ENCODE peak calls at places on chromosomes 2 and 18, in seven cellular contexts. X is coronary artery; M is left lung; I is naive thymus-derived CD4-positive, alpha-beta T cell; F is CD8-positive, alpha-beta memory T cell; W is fibroblast of lung; G is colonic mucosa. O is an unnamed sample.

GRCh38 chr18:33146009-33146408 is 294.5 kb downstream of the CCDC178 start:
- DNase-seq in F (no peak), X (no peak), W (no peak), M (no peak), I (no peak), G (no peak), O (no peak)

GRCh38 chr2:83742117-83742782 is 716.8 kb downstream of the SUCLG1 start:
- DNase-seq in G (no peak), X (no peak), W (peak), F (no peak), I (no peak), M (no peak), O (no peak)

GRCh38 chr2:239055756-239056493 is 208.0 kb downstream of the TWIST2 start:
- DNase-seq in M (peak), G (no peak), X (no peak), I (no peak), W (peak), F (no peak), O (no peak)

GRCh38 chr2:145987797-145988196 is 1467.9 kb upstream of the ZEB2 start:
- DNase-seq in G (no peak), F (no peak), W (peak), I (no peak), X (no peak), M (no peak), O (no peak)

GRCh38 chr2:212921711-212922110 is 229.7 kb downstream of the IKZF2 start:
- DNase-seq in F (no peak), X (no peak), W (no peak), M (no peak), I (no peak), G (no peak), O (no peak)

GRCh38 chr2:3200420-3200939 is 177.1 kb downstream of the EIPR1 start:
- DNase-seq in F (no peak), G (no peak), X (no peak), M (no peak), W (peak), I (no peak), O (no peak)

GRCh38 chr2:170972508-170973224 is 43.6 kb downstream of the GORASP2 start:
- DNase-seq in W (peak), M (no peak), I (no peak), G (no peak), F (no peak), X (no peak), O (peak)

GRCh38 chr2:128303095-128303791 is 15.4 kb downstream of the HS6ST1 start:
- DNase-seq in M (peak), F (no peak), G (no peak), X (no peak), W (no peak), I (no peak), O (no peak)

GRCh38 chr2:18047896-18048657 is 169.6 kb downstream of the KCNS3 start:
- DNase-seq in I (no peak), F (no peak), W (peak), M (no peak), G (no peak), X (no peak), O (no peak)

GRCh38 chr2:159035790-159036411 is 67.5 kb downstream of the TANC1 start:
- DNase-seq in I (peak), G (peak), F (no peak), X (no peak), W (peak), M (no peak), O (peak)

GRCh38 chr2:15671842-15672815 is 80.5 kb downstream of the DDX1 start:
- DNase-seq in M (no peak), F (no peak), X (no peak), I (no peak), G (no peak), W (no peak), O (no peak)

GRCh38 chr2:3423492-3424170 is 44.1 kb downstream of the TRAPPC12 start:
- DNase-seq in I (peak), X (no peak), F (peak), G (peak), M (peak), W (peak), O (peak)

GRCh38 chr2:42928161-42928691 is 135.8 kb upstream of the HAAO start:
- DNase-seq in G (peak), X (no peak), W (no peak), F (no peak), M (no peak), I (no peak), O (no peak)

GRCh38 chr2:10163498-10164486 is 41.3 kb downstream of the RRM2 start:
- DNase-seq in M (no peak), W (peak), G (no peak), X (no peak), F (no peak), I (no peak), O (no peak)

GRCh38 chr18:62526098-62527025 is 3.5 kb downstream of the ZCCHC2 start:
- DNase-seq in X (peak), W (peak), G (peak), M (peak), I (peak), F (peak), O (peak)

DNA sequence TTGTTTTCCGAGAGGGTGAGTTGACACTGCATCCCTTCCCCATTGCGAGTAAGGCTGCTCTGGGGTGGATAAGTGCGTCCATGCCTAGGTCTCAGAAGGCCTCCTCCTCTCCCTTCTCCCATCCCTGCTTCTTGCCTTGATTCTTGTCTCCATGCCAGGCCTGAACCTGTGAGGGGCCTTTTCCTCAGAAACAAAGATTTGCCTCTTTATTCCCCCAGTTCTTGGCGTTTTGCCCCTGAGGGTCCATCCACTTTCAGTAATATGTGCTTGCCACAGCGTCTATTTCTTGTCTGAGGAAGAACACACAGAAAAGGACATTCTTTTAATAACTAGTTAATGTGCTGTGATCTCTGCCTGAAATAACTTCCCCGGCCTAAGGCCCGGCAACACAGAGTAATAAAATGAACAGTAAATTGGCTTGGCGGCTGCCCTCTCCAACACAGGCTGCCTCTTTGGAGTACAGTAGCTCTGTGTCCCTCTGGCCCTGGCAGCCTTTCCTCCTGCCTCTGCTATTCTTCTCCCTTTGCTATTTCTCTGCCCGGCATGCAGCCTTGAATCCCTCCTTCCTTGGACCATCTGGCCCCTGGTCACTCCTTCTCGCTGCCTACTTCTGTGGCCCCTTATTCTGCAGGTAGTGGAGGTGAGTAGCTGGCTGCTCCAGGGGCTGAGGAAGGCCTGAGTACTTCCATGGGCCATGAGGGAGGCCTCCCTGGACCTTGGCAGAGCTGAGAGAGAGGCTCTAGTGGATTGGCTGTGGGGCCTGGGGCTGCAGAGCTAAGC is 4.4 kb downstream of the EHD3 start:
- DNase-seq in I (no peak), G (no peak), F (no peak), M (no peak), X (peak), W (no peak), O (no peak)
- H3K27ac ChIP-seq in I (no peak), G (no peak), F (no peak), M (no peak), X (peak), W (no peak), O (no peak)

DNA sequence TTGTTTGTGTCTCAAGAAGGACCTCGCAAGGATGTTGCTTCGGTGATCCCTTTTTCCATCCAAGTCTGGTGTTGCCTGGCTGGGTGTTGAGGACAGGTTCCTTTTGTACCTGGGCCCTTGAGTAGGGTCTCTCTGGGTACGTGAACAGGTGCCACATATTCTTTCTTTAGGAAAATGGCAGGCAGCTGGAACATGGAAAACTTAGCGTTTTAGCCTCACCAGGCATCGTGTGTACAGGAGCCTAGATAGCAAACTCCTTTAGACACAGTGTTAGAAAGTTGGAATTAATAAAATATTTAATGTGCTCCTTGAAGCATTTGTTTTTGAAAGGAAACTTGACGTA is 54.3 kb upstream of the RBM44 start:
- DNase-seq in F (no peak), X (no peak), G (no peak), W (no peak), I (no peak), M (no peak), O (no peak)
- H3K27ac ChIP-seq in F (no peak), X (peak), G (peak), W (no peak), I (peak), M (peak), O (no peak)

DNA sequence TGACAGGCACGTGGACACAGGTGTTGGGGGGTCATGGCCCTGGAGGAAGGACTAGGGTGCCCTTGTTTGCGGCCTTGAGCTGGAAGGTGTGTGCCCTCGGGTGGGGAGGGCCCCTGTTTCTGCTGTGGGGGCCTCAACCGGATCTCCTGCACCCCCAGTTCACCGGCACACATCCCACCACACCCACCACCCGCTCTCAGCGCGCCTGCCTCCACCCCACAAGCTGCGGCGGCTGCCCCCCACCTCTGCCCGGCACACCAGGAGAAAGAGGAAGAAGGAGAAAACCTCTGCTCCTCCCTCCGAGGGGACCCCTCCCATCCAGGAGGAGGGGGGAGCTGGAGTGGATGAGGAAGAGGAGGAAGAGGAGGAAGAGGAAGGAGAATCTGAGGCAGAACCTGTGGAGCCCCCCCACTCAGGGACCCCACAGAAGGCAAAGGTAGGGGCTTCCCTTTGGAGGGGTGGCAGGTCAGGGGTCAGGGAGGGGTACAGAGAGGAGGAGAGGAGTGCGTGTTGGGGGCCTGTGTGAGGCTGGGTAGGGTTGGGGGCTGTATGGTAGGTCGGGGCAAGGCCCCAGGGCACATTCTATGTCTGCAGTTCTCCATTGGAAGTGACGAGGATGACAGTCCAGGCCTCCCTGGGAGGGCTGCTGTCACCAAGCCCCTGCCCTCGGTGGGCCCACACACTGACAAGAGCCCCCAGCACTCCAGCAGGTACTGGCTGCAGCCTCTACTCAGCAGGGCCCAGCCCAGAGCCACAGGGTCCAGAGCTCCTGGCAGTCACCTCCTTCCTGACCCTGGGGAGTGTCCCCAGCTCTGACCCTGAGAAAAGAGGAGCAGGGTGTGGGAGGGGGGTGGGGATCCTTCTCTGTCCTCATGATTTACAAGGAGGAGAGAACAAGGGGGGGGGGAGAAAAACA is 1.8 kb downstream of the SLC4A3 start:
- DNase-seq in W (no peak), I (no peak), X (no peak), F (no peak), M (peak), G (no peak), O (no peak)
- H3K27ac ChIP-seq in W (no peak), I (no peak), X (no peak), F (no peak), M (no peak), G (no peak), O (no peak)

DNA sequence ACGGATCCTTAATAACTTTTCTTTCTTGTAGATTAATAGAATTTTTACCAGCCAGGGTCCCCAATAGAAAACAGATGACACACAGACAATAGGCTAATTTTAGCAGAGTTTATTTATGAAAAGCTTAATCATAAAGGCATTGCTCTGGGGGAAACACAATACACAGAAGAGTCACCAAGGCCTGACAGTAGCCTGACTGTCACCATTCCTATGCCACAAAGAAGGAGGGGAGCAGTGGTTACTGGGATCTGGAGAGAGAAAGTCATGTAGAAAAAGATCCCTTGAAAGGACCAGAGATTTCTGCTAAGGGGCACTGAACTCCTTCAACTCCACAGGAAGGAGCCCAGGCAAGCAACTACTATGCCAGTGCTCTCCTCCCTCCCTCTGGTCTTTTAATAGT is 139.5 kb downstream of the METTL4 start:
- DNase-seq in M (no peak), G (no peak), I (no peak), X (no peak), W (no peak), F (no peak), O (no peak)
- H3K27ac ChIP-seq in M (no peak), G (no peak), I (no peak), X (no peak), W (no peak), F (no peak), O (no peak)

GRCh38 chr2:179594268-179595112 is 266.9 kb downstream of the ZNF385B start:
- DNase-seq in G (no peak), X (no peak), I (no peak), M (no peak), W (peak), F (no peak), O (no peak)

GRCh38 chr2:179593323-179593722 is 268.1 kb downstream of the ZNF385B start:
- DNase-seq in G (no peak), M (no peak), I (no peak), F (no peak), X (no peak), W (no peak), O (no peak)

GRCh38 chr2:179592167-179592936 is 269.1 kb downstream of the ZNF385B start:
- DNase-seq in M (no peak), F (no peak), G (no peak), X (no peak), I (no peak), W (peak), O (no peak)

GRCh38 chr2:179588486-179589145 is 272.8 kb downstream of the ZNF385B start:
- DNase-seq in M (no peak), F (no peak), W (peak), G (no peak), I (no peak), X (no peak), O (no peak)

DNA sequence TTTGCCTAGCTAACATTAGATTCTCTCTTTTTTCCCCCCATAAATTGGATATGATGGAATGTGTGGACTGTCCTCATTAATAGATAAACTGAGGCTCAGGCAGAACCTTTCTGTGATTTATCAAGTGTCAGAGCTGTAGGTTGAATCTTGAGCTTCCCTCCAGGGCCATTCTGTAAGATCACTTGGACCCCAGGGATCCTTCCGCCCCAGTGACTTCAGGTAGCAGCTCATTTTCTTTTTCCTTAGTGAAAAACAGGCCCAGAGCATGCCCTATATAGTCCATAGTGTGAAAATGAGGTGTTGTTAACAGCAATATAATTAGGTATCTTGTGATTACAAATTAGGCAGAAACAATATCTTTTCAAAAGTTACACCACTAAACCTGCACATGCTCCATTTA is 269.7 kb downstream of the ZNF385B start:
- DNase-seq in G (no peak), I (no peak), W (no peak), X (no peak), M (no peak), F (no peak), O (no peak)
- H3K27ac ChIP-seq in G (no peak), I (no peak), W (no peak), X (no peak), M (no peak), F (no peak), O (no peak)

GRCh38 chr2:126664234-126664633 is 8.3 kb downstream of the GYPC start:
- DNase-seq in F (peak), M (no peak), I (peak), X (no peak), G (no peak), W (no peak), O (no peak)

GRCh38 chr2:126665483-126665882 is 9.5 kb downstream of the GYPC start:
- DNase-seq in M (no peak), G (no peak), F (no peak), I (no peak), X (no peak), W (no peak), O (no peak)

GRCh38 chr2:126666003-126666402 is 10.0 kb downstream of the GYPC start:
- DNase-seq in I (no peak), X (no peak), F (no peak), G (no peak), W (no peak), M (no peak), O (no peak)

GRCh38 chr2:126663184-126663963 is 7.4 kb downstream of the GYPC start:
- DNase-seq in W (no peak), F (no peak), G (no peak), I (no peak), X (no peak), M (no peak), O (no peak)

DNA sequence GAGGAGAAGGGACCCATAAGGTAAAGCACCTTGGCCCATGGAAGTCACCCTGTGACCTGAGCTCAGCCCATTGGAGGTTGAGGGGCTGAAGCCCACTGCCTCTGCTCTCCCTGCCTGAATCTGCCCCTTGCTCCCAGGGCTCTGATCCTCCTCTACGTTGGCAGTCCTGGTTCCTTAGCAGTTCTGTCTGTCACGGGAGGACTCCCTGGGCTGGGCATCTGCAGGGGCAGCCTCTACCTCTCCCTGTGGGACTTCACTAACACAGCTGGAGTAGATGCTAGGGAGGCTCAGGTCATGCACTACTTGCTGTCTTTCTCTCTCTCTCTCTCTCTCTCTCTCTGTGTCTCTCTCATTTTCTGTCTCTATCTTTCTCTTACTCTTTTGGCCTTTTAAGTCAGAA is 8.7 kb downstream of the GYPC start:
- DNase-seq in M (no peak), I (no peak), F (no peak), G (no peak), X (no peak), W (no peak), O (no peak)
- H3K27ac ChIP-seq in M (peak), I (peak), F (peak), G (no peak), X (no peak), W (no peak), O (peak)

DNA sequence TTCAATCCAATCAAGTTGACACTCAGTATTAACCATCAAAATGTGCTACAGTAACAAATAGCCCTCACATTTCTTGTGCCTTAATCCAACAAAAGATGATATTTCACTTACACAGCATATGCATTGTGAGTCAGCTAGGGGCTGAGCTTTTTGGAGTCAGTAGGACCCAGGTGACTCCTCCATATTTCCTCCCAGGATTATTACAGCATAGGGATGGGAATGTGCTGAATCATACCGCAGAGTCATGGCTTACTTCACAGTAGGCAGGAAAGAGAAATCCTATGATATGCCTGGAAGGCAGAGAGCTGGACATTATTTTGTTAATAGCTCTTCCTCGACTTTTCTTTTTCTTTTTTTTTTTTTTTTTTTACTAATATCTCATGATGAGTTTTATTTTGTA is 153.3 kb downstream of the TMEM182 start:
- DNase-seq in M (no peak), I (no peak), W (peak), G (no peak), F (no peak), X (no peak), O (no peak)
- H3K27ac ChIP-seq in M (no peak), I (no peak), W (no peak), G (no peak), F (no peak), X (no peak), O (no peak)

DNA sequence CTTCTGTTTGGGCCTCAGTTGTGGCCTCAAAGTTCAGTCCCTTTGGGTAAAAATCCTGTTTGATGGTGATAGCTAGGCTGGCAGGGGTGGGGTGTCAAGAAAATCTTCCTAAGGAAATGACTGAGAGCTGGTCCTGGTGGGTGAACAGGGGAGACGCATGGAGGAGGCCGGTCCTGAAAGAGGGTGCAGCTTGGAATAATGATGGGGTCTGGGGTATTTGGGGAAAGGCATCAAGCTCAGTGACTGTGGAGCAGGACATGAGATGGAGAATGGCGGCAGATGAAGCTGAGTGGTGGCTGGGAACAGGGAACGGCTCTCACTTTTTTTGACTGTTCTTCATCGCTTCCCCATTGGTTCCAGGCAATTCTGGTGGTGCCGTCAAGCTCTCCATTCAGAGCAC is 140.7 kb upstream of the PKDCC start:
- DNase-seq in I (no peak), G (no peak), M (no peak), F (no peak), W (no peak), X (peak), O (no peak)
- H3K27ac ChIP-seq in I (no peak), G (no peak), M (no peak), F (no peak), W (no peak), X (no peak), O (no peak)

O was measured in small intestine.